ENCODE peak calls at places on chromosome 6, in seven cellular contexts. P is HCT116, E is H1, Q is K562, S is HepG2, N is SK-N-SH, U is GM12878. W is an unnamed sample.

GRCh38 chr6:13908955-13909381 is 15.8 kb upstream of the RNF182 start:
- DNase-seq in E (no peak), Q (peak), P (peak), N (peak), U (peak), S (peak), W (peak)

GRCh38 chr6:43495409-43495941 is 14.7 kb downstream of the LRRC73 start:
- DNase-seq in U (no peak), S (peak), P (no peak), N (no peak), Q (no peak), E (no peak), W (peak)

GRCh38 chr6:54076159-54076789 is 35.0 kb upstream of the MLIP start:
- DNase-seq in S (no peak), N (no peak), E (no peak), P (no peak), Q (no peak), U (no peak), W (no peak)

GRCh38 chr6:143245656-143246055 is 185.0 kb downstream of the AIG1 start:
- DNase-seq in P (no peak), U (no peak), Q (peak), S (no peak), E (no peak), N (no peak), W (no peak)

GRCh38 chr6:138722425-138723371 is 50.9 kb upstream of the CCDC28A start:
- DNase-seq in P (peak), S (peak), U (no peak), E (no peak), N (no peak), Q (no peak), W (no peak)

GRCh38 chr6:11366934-11367637 is 134.6 kb upstream of the NEDD9 start:
- DNase-seq in N (no peak), S (no peak), U (no peak), Q (no peak), E (no peak), P (no peak), W (no peak)

GRCh38 chr6:142301421-142302391 is at the start of gene ADGRG6:
- DNase-seq in E (no peak), P (peak), U (no peak), S (peak), N (peak), Q (peak), W (peak)

GRCh38 chr6:13813011-13813410 is 1.3 kb downstream of the MCUR1 start:
- DNase-seq in N (no peak), E (no peak), S (no peak), P (no peak), U (no peak), Q (no peak), W (peak)

GRCh38 chr6:169210611-169211010 is 43.0 kb downstream of the THBS2 start:
- DNase-seq in P (no peak), Q (no peak), U (no peak), N (no peak), S (no peak), E (no peak), W (no peak)
- TF ChIP-seq JUND in P (no peak), Q (no peak), U (no peak), N (no peak), S (no peak), E (no peak), W (no peak)

DNA sequence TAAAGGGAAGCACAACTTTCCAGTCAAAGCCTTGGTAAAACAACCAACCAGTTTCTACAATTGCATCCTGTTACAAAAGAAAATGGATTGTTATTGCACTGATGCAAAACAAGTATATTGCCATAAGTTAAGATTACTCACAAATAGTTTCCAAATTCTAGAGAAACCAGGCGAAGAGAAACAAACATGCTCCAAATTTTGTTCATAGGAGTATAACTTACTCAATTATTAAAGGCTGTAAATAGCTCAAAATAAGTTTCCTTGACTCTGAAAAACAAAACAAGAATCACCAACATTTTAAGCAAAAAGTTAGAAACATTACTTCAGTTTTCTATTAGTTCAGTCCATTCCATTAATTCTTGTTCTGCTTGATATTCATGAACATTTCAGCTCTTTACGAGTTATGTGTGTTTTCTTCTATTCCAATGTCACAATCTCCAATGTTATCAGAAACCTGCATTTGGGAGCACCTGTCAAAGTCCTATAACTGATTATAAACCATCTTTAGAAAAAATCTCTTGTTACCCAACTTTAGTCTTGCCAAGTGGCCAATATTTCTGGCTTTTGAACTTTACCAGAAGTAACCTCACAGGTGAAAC is 137.9 kb upstream of the THBS2 start:
- DNase-seq in U (no peak), Q (no peak), E (no peak), P (no peak), N (no peak), S (no peak), W (no peak)
- TF ChIP-seq JUND in U (no peak), Q (no peak), E (no peak), P (no peak), N (no peak), S (no peak), W (no peak)

GRCh38 chr6:99349620-99350141 is at the start of gene FAXC:
- DNase-seq in S (peak), E (no peak), N (peak), U (no peak), Q (peak), P (peak), W (peak)
- TF ChIP-seq JUND in S (no peak), E (no peak), N (no peak), U (no peak), Q (no peak), P (no peak), W (no peak)

GRCh38 chr6:46997646-46998045 is 44.5 kb downstream of the ADGRF1 start:
- DNase-seq in Q (no peak), E (no peak), S (no peak), N (no peak), P (no peak), U (no peak), W (no peak)

GRCh38 chr6:46990031-46990644 is 52.0 kb downstream of the ADGRF1 start:
- DNase-seq in S (no peak), N (no peak), U (no peak), P (no peak), E (no peak), Q (no peak), W (no peak)

GRCh38 chr6:46994933-46995332 is 47.2 kb downstream of the ADGRF1 start:
- DNase-seq in S (no peak), Q (no peak), P (no peak), N (no peak), E (no peak), U (no peak), W (no peak)

GRCh38 chr6:46996860-46997641 is 45.1 kb downstream of the ADGRF1 start:
- DNase-seq in U (no peak), N (no peak), S (peak), E (no peak), Q (no peak), P (no peak), W (no peak)

GRCh38 chr6:46993846-46994245 is 48.3 kb downstream of the ADGRF1 start:
- DNase-seq in Q (no peak), E (no peak), S (peak), N (no peak), U (no peak), P (peak), W (no peak)
- TF ChIP-seq JUND in Q (no peak), E (no peak), S (no peak), N (peak), U (no peak), P (peak), W (no peak)

GRCh38 chr6:157679605-157680580 is 143.2 kb upstream of the SNX9 start:
- DNase-seq in S (no peak), P (no peak), E (no peak), U (no peak), Q (no peak), N (no peak), W (no peak)

GRCh38 chr6:157684620-157685299 is 138.3 kb upstream of the SNX9 start:
- DNase-seq in Q (no peak), N (no peak), P (no peak), E (no peak), S (no peak), U (no peak), W (no peak)

GRCh38 chr6:157683707-157684106 is 139.3 kb upstream of the SNX9 start:
- DNase-seq in S (no peak), P (no peak), E (no peak), U (no peak), N (no peak), Q (no peak), W (no peak)

GRCh38 chr6:157682856-157683481 is 140.1 kb upstream of the SNX9 start:
- DNase-seq in S (peak), P (no peak), N (no peak), E (no peak), Q (no peak), U (no peak), W (no peak)

GRCh38 chr6:157681041-157681650 is 141.9 kb upstream of the SNX9 start:
- DNase-seq in Q (no peak), N (no peak), P (no peak), E (no peak), S (no peak), U (no peak), W (no peak)
- TF ChIP-seq JUND in Q (no peak), N (no peak), P (no peak), E (no peak), S (no peak), U (no peak), W (no peak)